ENCODE peak calls at places on chromosomes 1 and 21, in eight cellular contexts. One of them, this sample, is unnamed.

GRCh38 chr1:184075040-184076029 is 23.8 kb downstream of the TSEN15 start:
- DNase-seq in AG09309: peak; percentile 41
- DNase-seq in K562: peak; percentile 49
- DNase-seq in dorsolateral prefrontal cortex: peak; percentile 10
- DNase-seq in fibroblast of pulmonary artery: peak; percentile 83
- DNase-seq in thoracic aorta: no peak
- DNase-seq in hepatocyte: peak; percentile 66
- DNase-seq in CD8-positive, alpha-beta memory T cell: no peak
- DNase-seq in this sample: no peak

GRCh38 chr1:71170925-71171324 is 90.1 kb upstream of the ZRANB2 start:
- DNase-seq in hepatocyte: no peak
- DNase-seq in thoracic aorta: no peak
- DNase-seq in AG09309: no peak
- DNase-seq in K562: no peak
- DNase-seq in CD8-positive, alpha-beta memory T cell: no peak
- DNase-seq in fibroblast of pulmonary artery: no peak
- DNase-seq in dorsolateral prefrontal cortex: no peak
- DNase-seq in this sample: no peak

GRCh38 chr1:31257213-31257612 is 17.5 kb upstream of the NKAIN1 start:
- DNase-seq in K562: no peak
- DNase-seq in dorsolateral prefrontal cortex: no peak
- DNase-seq in thoracic aorta: no peak
- DNase-seq in AG09309: no peak
- DNase-seq in CD8-positive, alpha-beta memory T cell: no peak
- DNase-seq in hepatocyte: no peak
- DNase-seq in fibroblast of pulmonary artery: no peak
- DNase-seq in this sample: no peak

GRCh38 chr1:187634940-187635339 is 806.2 kb downstream of the PLA2G4A start:
- DNase-seq in dorsolateral prefrontal cortex: no peak
- DNase-seq in hepatocyte: no peak
- DNase-seq in CD8-positive, alpha-beta memory T cell: no peak
- DNase-seq in thoracic aorta: no peak
- DNase-seq in fibroblast of pulmonary artery: no peak
- DNase-seq in AG09309: no peak
- DNase-seq in K562: no peak
- DNase-seq in this sample: no peak

GRCh38 chr1:10980841-10981727 is 31.4 kb upstream of the TARDBP start:
- DNase-seq in hepatocyte: no peak
- DNase-seq in K562: no peak
- DNase-seq in thoracic aorta: no peak
- DNase-seq in fibroblast of pulmonary artery: peak; percentile 33
- DNase-seq in AG09309: peak; percentile 52
- DNase-seq in dorsolateral prefrontal cortex: peak; percentile 79
- DNase-seq in CD8-positive, alpha-beta memory T cell: no peak
- DNase-seq in this sample: no peak

GRCh38 chr1:160619742-160620277 is 27.0 kb downstream of the SLAMF1 start:
- DNase-seq in CD8-positive, alpha-beta memory T cell: no peak
- DNase-seq in dorsolateral prefrontal cortex: no peak
- DNase-seq in hepatocyte: no peak
- DNase-seq in thoracic aorta: no peak
- DNase-seq in AG09309: no peak
- DNase-seq in K562: no peak
- DNase-seq in fibroblast of pulmonary artery: no peak
- DNase-seq in this sample: no peak

GRCh38 chr21:30194701-30195299 is 21.1 kb downstream of the CLDN8 start:
- DNase-seq in K562: peak; percentile 37
- DNase-seq in dorsolateral prefrontal cortex: no peak
- DNase-seq in fibroblast of pulmonary artery: peak; percentile 60
- DNase-seq in AG09309: no peak
- DNase-seq in CD8-positive, alpha-beta memory T cell: no peak
- DNase-seq in thoracic aorta: no peak
- DNase-seq in hepatocyte: peak; percentile 67
- DNase-seq in this sample: no peak

GRCh38 chr1:85137660-85138059 is 63.2 kb downstream of the SYDE2 start:
- DNase-seq in thoracic aorta: no peak
- DNase-seq in CD8-positive, alpha-beta memory T cell: no peak
- DNase-seq in K562: no peak
- DNase-seq in fibroblast of pulmonary artery: no peak
- DNase-seq in hepatocyte: peak; percentile 78
- DNase-seq in dorsolateral prefrontal cortex: no peak
- DNase-seq in AG09309: no peak
- DNase-seq in this sample: no peak

GRCh38 chr1:53982034-53982761 is 35.8 kb downstream of the LDLRAD1 start:
- DNase-seq in AG09309: no peak
- DNase-seq in thoracic aorta: no peak
- DNase-seq in K562: peak; percentile 32
- DNase-seq in fibroblast of pulmonary artery: peak; percentile 48
- DNase-seq in hepatocyte: peak; percentile 78
- DNase-seq in dorsolateral prefrontal cortex: peak; percentile 17
- DNase-seq in CD8-positive, alpha-beta memory T cell: no peak
- DNase-seq in this sample: no peak

GRCh38 chr1:47534417-47534816 is 96.6 kb downstream of the FOXD2 start:
- DNase-seq in thoracic aorta: no peak
- DNase-seq in hepatocyte: peak; percentile 36
- DNase-seq in K562: peak; percentile 28
- DNase-seq in CD8-positive, alpha-beta memory T cell: no peak
- DNase-seq in fibroblast of pulmonary artery: no peak
- DNase-seq in AG09309: no peak
- DNase-seq in dorsolateral prefrontal cortex: no peak
- DNase-seq in this sample: no peak

GRCh38 chr1:150881331-150882070 is 5.1 kb upstream of the ARNT start:
- DNase-seq in hepatocyte: no peak
- DNase-seq in thoracic aorta: no peak
- DNase-seq in AG09309: peak; percentile 96
- DNase-seq in CD8-positive, alpha-beta memory T cell: no peak
- DNase-seq in dorsolateral prefrontal cortex: no peak
- DNase-seq in K562: no peak
- DNase-seq in fibroblast of pulmonary artery: peak; percentile 97
- DNase-seq in this sample: peak; percentile 93

GRCh38 chr1:6262570-6263420 is 1.9 kb upstream of the GPR153 start:
- DNase-seq in dorsolateral prefrontal cortex: no peak
- DNase-seq in hepatocyte: no peak
- DNase-seq in thoracic aorta: no peak
- DNase-seq in fibroblast of pulmonary artery: peak; percentile 49
- DNase-seq in AG09309: no peak
- DNase-seq in K562: no peak
- DNase-seq in CD8-positive, alpha-beta memory T cell: no peak
- DNase-seq in this sample: no peak

GRCh38 chr21:32463367-32463766 is 50.9 kb downstream of the EVA1C start:
- DNase-seq in dorsolateral prefrontal cortex: no peak
- DNase-seq in thoracic aorta: no peak
- DNase-seq in hepatocyte: no peak
- DNase-seq in fibroblast of pulmonary artery: peak; percentile 82
- DNase-seq in AG09309: peak; percentile 83
- DNase-seq in CD8-positive, alpha-beta memory T cell: no peak
- DNase-seq in K562: no peak
- DNase-seq in this sample: no peak

GRCh38 chr1:183212870-183213269 is 26.8 kb downstream of the LAMC2 start:
- DNase-seq in AG09309: no peak
- DNase-seq in thoracic aorta: no peak
- DNase-seq in hepatocyte: no peak
- DNase-seq in fibroblast of pulmonary artery: no peak
- DNase-seq in CD8-positive, alpha-beta memory T cell: no peak
- DNase-seq in K562: no peak
- DNase-seq in dorsolateral prefrontal cortex: no peak
- DNase-seq in this sample: no peak

GRCh38 chr1:185238447-185238846 is 78.6 kb downstream of the IVNS1ABP start:
- DNase-seq in hepatocyte: no peak
- DNase-seq in K562: peak; percentile 22
- DNase-seq in dorsolateral prefrontal cortex: no peak
- DNase-seq in thoracic aorta: no peak
- DNase-seq in CD8-positive, alpha-beta memory T cell: no peak
- DNase-seq in fibroblast of pulmonary artery: peak; percentile 47
- DNase-seq in AG09309: no peak
- DNase-seq in this sample: no peak

GRCh38 chr1:89905391-89906058 is 84.7 kb downstream of the LRRC8D start:
- DNase-seq in CD8-positive, alpha-beta memory T cell: no peak
- DNase-seq in dorsolateral prefrontal cortex: no peak
- DNase-seq in fibroblast of pulmonary artery: no peak
- DNase-seq in K562: no peak
- DNase-seq in hepatocyte: no peak
- DNase-seq in thoracic aorta: no peak
- DNase-seq in AG09309: no peak
- DNase-seq in this sample: no peak

GRCh38 chr1:193183019-193183643 is 3.3 kb downstream of the B3GALT2 start:
- DNase-seq in K562: peak; percentile 27
- DNase-seq in dorsolateral prefrontal cortex: no peak
- DNase-seq in CD8-positive, alpha-beta memory T cell: no peak
- DNase-seq in hepatocyte: peak; percentile 77
- DNase-seq in fibroblast of pulmonary artery: peak; percentile 78
- DNase-seq in thoracic aorta: no peak
- DNase-seq in AG09309: no peak
- DNase-seq in this sample: no peak

GRCh38 chr1:205258313-205259176 is 30.8 kb downstream of the TMCC2 start:
- DNase-seq in dorsolateral prefrontal cortex: peak; percentile 85
- DNase-seq in hepatocyte: no peak
- DNase-seq in thoracic aorta: no peak
- DNase-seq in AG09309: no peak
- DNase-seq in fibroblast of pulmonary artery: peak; percentile 24
- DNase-seq in K562: peak; percentile 55
- DNase-seq in CD8-positive, alpha-beta memory T cell: no peak
- DNase-seq in this sample: no peak

GRCh38 chr1:77829851-77830250 is 50.4 kb downstream of the MIGA1 start:
- DNase-seq in CD8-positive, alpha-beta memory T cell: no peak
- DNase-seq in dorsolateral prefrontal cortex: no peak
- DNase-seq in K562: no peak
- DNase-seq in hepatocyte: no peak
- DNase-seq in AG09309: no peak
- DNase-seq in fibroblast of pulmonary artery: no peak
- DNase-seq in thoracic aorta: no peak
- DNase-seq in this sample: no peak
- H3K4me3 ChIP-seq in CD8-positive, alpha-beta memory T cell: no peak overlapping the region
- H3K4me3 ChIP-seq in dorsolateral prefrontal cortex: no peak overlapping the region
- H3K4me3 ChIP-seq in K562: no peak overlapping the region
- H3K4me3 ChIP-seq in hepatocyte: no peak overlapping the region
- H3K4me3 ChIP-seq in AG09309: no peak overlapping the region
- H3K4me3 ChIP-seq in fibroblast of pulmonary artery: no peak overlapping the region
- H3K4me3 ChIP-seq in thoracic aorta: no peak overlapping the region
- H3K4me3 ChIP-seq in this sample: no peak overlapping the region

DNA sequence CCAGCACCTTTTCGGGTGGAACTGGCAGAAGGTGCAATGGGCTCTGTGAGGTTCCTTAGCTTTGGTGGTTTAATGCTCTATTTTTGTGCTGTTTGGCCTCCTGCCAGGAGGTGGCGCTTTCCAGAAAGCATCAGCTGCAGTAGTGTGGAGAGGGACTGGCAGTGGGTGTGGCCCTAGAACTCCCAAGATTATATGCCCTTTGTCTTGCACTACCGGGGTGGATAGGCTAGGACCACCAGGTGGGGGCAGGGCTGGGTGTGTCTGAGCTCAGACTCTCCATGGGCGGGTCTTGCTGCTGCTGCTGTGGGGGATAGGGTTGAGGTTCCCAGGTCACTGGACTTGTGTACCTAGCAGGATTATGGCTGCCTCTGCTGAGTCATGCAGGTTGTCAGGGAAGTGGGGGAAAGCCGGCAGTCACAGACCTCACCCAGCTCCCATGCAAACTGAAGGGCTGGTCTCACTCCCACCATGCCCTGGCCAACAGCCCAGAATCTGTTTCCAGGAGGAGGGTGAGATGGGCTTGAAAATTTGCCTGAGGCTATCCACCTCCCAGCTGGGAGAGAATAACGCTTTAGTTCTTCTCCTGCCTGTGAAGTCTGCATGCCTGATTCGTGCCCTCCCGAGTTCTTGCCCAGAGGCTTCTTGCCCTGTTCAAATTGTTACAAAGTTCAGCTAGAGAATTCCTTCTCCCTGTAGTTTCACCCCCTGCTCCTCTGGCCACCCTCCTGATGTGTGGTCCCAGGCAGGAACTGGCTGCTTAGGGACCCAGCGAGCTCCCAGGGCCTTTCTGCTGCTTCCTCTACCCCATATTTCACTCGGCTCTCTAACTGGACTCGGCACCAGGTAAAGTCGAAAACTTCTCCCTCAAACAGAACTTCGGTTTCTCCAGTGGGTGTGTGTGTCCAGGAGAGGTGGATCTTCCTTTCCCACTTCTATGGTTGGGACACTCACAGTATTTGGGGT is 76.5 kb upstream of the BTG3 start:
- DNase-seq in fibroblast of pulmonary artery: peak; percentile 88
- DNase-seq in K562: peak; percentile 19
- DNase-seq in AG09309: no peak
- DNase-seq in hepatocyte: peak; percentile 55
- DNase-seq in thoracic aorta: no peak
- DNase-seq in CD8-positive, alpha-beta memory T cell: peak; percentile 6
- DNase-seq in dorsolateral prefrontal cortex: no peak
- DNase-seq in this sample: no peak
- H3K4me3 ChIP-seq in fibroblast of pulmonary artery: no peak overlapping the region
- H3K4me3 ChIP-seq in K562: no peak overlapping the region
- H3K4me3 ChIP-seq in AG09309: no peak overlapping the region
- H3K4me3 ChIP-seq in hepatocyte: no peak overlapping the region
- H3K4me3 ChIP-seq in thoracic aorta: no peak overlapping the region
- H3K4me3 ChIP-seq in CD8-positive, alpha-beta memory T cell: no peak overlapping the region
- H3K4me3 ChIP-seq in dorsolateral prefrontal cortex: no peak overlapping the region
- H3K4me3 ChIP-seq in this sample: no peak overlapping the region

GRCh38 chr21:43911015-43911934 is 46.3 kb downstream of the AGPAT3 start:
- DNase-seq in K562: no peak
- DNase-seq in AG09309: no peak
- DNase-seq in CD8-positive, alpha-beta memory T cell: no peak
- DNase-seq in fibroblast of pulmonary artery: no peak
- DNase-seq in thoracic aorta: no peak
- DNase-seq in dorsolateral prefrontal cortex: no peak
- DNase-seq in hepatocyte: peak; percentile 76
- DNase-seq in this sample: no peak
- H3K4me3 ChIP-seq in K562: no peak overlapping the region
- H3K4me3 ChIP-seq in AG09309: no peak overlapping the region
- H3K4me3 ChIP-seq in CD8-positive, alpha-beta memory T cell: no peak overlapping the region
- H3K4me3 ChIP-seq in fibroblast of pulmonary artery: no peak overlapping the region
- H3K4me3 ChIP-seq in thoracic aorta: no peak overlapping the region
- H3K4me3 ChIP-seq in dorsolateral prefrontal cortex: no peak overlapping the region
- H3K4me3 ChIP-seq in hepatocyte: no peak overlapping the region
- H3K4me3 ChIP-seq in this sample: no peak overlapping the region

GRCh38 chr1:36393686-36394085 is 4.0 kb downstream of the LSM10 start:
- DNase-seq in dorsolateral prefrontal cortex: no peak
- DNase-seq in CD8-positive, alpha-beta memory T cell: no peak
- DNase-seq in fibroblast of pulmonary artery: no peak
- DNase-seq in thoracic aorta: no peak
- DNase-seq in hepatocyte: no peak
- DNase-seq in AG09309: no peak
- DNase-seq in K562: no peak
- DNase-seq in this sample: no peak

GRCh38 chr1:36397378-36398230 is at the start of gene LSM10:
- DNase-seq in hepatocyte: peak; percentile 96
- DNase-seq in fibroblast of pulmonary artery: peak; percentile 95
- DNase-seq in K562: peak; percentile 95
- DNase-seq in CD8-positive, alpha-beta memory T cell: peak; percentile 83
- DNase-seq in dorsolateral prefrontal cortex: peak; percentile 95
- DNase-seq in AG09309: peak; percentile 84
- DNase-seq in thoracic aorta: peak; percentile 84
- DNase-seq in this sample: peak; percentile 79

GRCh38 chr1:36397083-36397377 is 678 bp downstream of the LSM10 start:
- DNase-seq in fibroblast of pulmonary artery: no peak
- DNase-seq in CD8-positive, alpha-beta memory T cell: no peak
- DNase-seq in AG09309: no peak
- DNase-seq in thoracic aorta: no peak
- DNase-seq in dorsolateral prefrontal cortex: no peak
- DNase-seq in K562: no peak
- DNase-seq in hepatocyte: no peak
- DNase-seq in this sample: no peak

GRCh38 chr1:36398370-36398977 is 766 bp upstream of the LSM10 start:
- DNase-seq in AG09309: no peak
- DNase-seq in fibroblast of pulmonary artery: no peak
- DNase-seq in thoracic aorta: no peak
- DNase-seq in hepatocyte: no peak
- DNase-seq in dorsolateral prefrontal cortex: no peak
- DNase-seq in K562: no peak
- DNase-seq in CD8-positive, alpha-beta memory T cell: no peak
- DNase-seq in this sample: no peak

GRCh38 chr1:36396359-36396758 is 1.3 kb downstream of the LSM10 start:
- DNase-seq in dorsolateral prefrontal cortex: no peak
- DNase-seq in hepatocyte: no peak
- DNase-seq in thoracic aorta: no peak
- DNase-seq in AG09309: no peak
- DNase-seq in fibroblast of pulmonary artery: no peak
- DNase-seq in CD8-positive, alpha-beta memory T cell: no peak
- DNase-seq in K562: no peak
- DNase-seq in this sample: no peak
- H3K4me3 ChIP-seq in dorsolateral prefrontal cortex: peak overlapping the region; percentile 88
- H3K4me3 ChIP-seq in hepatocyte: no peak overlapping the region
- H3K4me3 ChIP-seq in thoracic aorta: peak overlapping the region; percentile 87
- H3K4me3 ChIP-seq in AG09309: no peak overlapping the region
- H3K4me3 ChIP-seq in fibroblast of pulmonary artery: no peak overlapping the region
- H3K4me3 ChIP-seq in CD8-positive, alpha-beta memory T cell: peak overlapping the region; percentile 89
- H3K4me3 ChIP-seq in K562: no peak overlapping the region
- H3K4me3 ChIP-seq in this sample: no peak overlapping the region

This sample was measured in skeletal muscle cell.